ENCODE peak calls at places on chromosomes 5 and 9, in six cellular contexts. S, O, D, C, G and P are unnamed samples.

GRCh38 chr9:125296843-125297372 is 35.3 kb downstream of the GAPVD1 start:
- DNase-seq in S (peak), O (no peak), D (no peak), C (no peak), G (no peak), P (no peak)

GRCh38 chr9:90285946-90286345 is 356.7 kb downstream of the DIRAS2 start:
- DNase-seq in S (no peak), O (no peak), D (no peak), C (no peak), G (no peak), P (no peak)

GRCh38 chr9:129624947-129625346 is 1.0 kb upstream of the NTMT1 start:
- DNase-seq in S (peak), O (no peak), D (peak), C (no peak), G (no peak), P (peak)

GRCh38 chr9:86353591-86354047 is 591 bp downstream of the TUT7 start:
- DNase-seq in S (peak), O (no peak), D (peak), C (no peak), G (no peak), P (no peak)

GRCh38 chr9:134554750-134555655 is 86.6 kb upstream of the COL5A1 start:
- DNase-seq in S (no peak), O (peak), D (peak), C (no peak), G (no peak), P (no peak)

GRCh38 chr9:892123-892522 is 50.6 kb downstream of the DMRT1 start:
- DNase-seq in S (no peak), O (no peak), D (no peak), C (no peak), G (no peak), P (no peak)

GRCh38 chr9:129336130-129336528 is 158.1 kb upstream of the IER5L start:
- DNase-seq in S (peak), O (no peak), D (peak), C (no peak), G (no peak), P (peak)

GRCh38 chr9:125061391-125061790 is 81.9 kb downstream of the SCAI start:
- DNase-seq in S (no peak), O (no peak), D (no peak), C (no peak), G (no peak), P (no peak)

GRCh38 chr5:96876292-96876850 is at the start of gene ERAP2:
- DNase-seq in S (peak), O (no peak), D (peak), C (no peak), G (peak), P (peak)

GRCh38 chr5:172703952-172704351 is 62.9 kb downstream of the NEURL1B start:
- DNase-seq in S (no peak), O (no peak), D (no peak), C (no peak), G (no peak), P (no peak)

GRCh38 chr9:27528278-27528885 is 1.2 kb downstream of the MOB3B start:
- DNase-seq in S (peak), O (no peak), D (peak), C (peak), G (peak), P (peak)

GRCh38 chr5:170534177-170534576 is 30.4 kb downstream of the KCNIP1 start:
- DNase-seq in S (no peak), O (no peak), D (no peak), C (no peak), G (no peak), P (peak)

GRCh38 chr9:78807286-78807685 is 510.4 kb downstream of the PSAT1 start:
- DNase-seq in S (no peak), O (no peak), D (no peak), C (no peak), G (no peak), P (no peak)

GRCh38 chr9:127162046-127162445 is 39.6 kb upstream of the ANGPTL2 start:
- DNase-seq in S (peak), O (no peak), D (no peak), C (peak), G (no peak), P (peak)

GRCh38 chr5:81757404-81757803 is 6.5 kb upstream of the SSBP2 start:
- DNase-seq in S (no peak), O (no peak), D (no peak), C (no peak), G (no peak), P (no peak)

GRCh38 chr5:154384480-154385235 is 61.1 kb upstream of the SAP30L start:
- DNase-seq in S (no peak), O (no peak), D (no peak), C (no peak), G (no peak), P (no peak)

GRCh38 chr9:93600504-93600903 is 24.1 kb downstream of the PHF2 start:
- DNase-seq in S (no peak), O (no peak), D (no peak), C (no peak), G (peak), P (no peak)

GRCh38 chr5:127820910-127821553 is 117.8 kb downstream of the CCDC192 start:
- DNase-seq in S (no peak), O (no peak), D (no peak), C (no peak), G (no peak), P (no peak)

GRCh38 chr5:172933238-172933637 is 26.0 kb upstream of the RPL26L1 start:
- DNase-seq in S (no peak), O (no peak), D (no peak), C (no peak), G (no peak), P (no peak)

GRCh38 chr5:32360906-32361305 is 48.2 kb upstream of the MTMR12 start:
- DNase-seq in S (no peak), O (no peak), D (no peak), C (no peak), G (no peak), P (no peak)

GRCh38 chr9:77943053-77943452 is 88.6 kb downstream of the GNAQ start:
- DNase-seq in S (no peak), O (no peak), D (peak), C (no peak), G (no peak), P (peak)

GRCh38 chr9:105401651-105402050 is 46.2 kb upstream of the FSD1L start:
- DNase-seq in S (peak), O (no peak), D (peak), C (no peak), G (no peak), P (no peak)

GRCh38 chr5:56693220-56693579 is 122.1 kb upstream of the MAP3K1 start:
- DNase-seq in S (no peak), O (no peak), D (no peak), C (no peak), G (no peak), P (no peak)

GRCh38 chr9:100277166-100277979 is 75.4 kb downstream of the TEX10 start:
- DNase-seq in S (peak), O (peak), D (peak), C (no peak), G (no peak), P (peak)

GRCh38 chr9:125785187-125785840 is 38.1 kb downstream of the PBX3 start:
- DNase-seq in S (no peak), O (no peak), D (no peak), C (no peak), G (no peak), P (no peak)

GRCh38 chr5:35089688-35090314 is 42.1 kb upstream of the AGXT2 start:
- DNase-seq in S (peak), O (peak), D (peak), C (peak), G (peak), P (peak)

GRCh38 chr9:81772144-81772543 is 82.8 kb upstream of the TLE1 start:
- DNase-seq in S (peak), O (no peak), D (no peak), C (no peak), G (no peak), P (no peak)

GRCh38 chr9:35374436-35374835 is 115.5 kb upstream of the RUSC2 start:
- DNase-seq in S (no peak), O (no peak), D (no peak), C (no peak), G (no peak), P (no peak)

GRCh38 chr5:54831233-54831632 is 154.2 kb downstream of the ESM1 start:
- DNase-seq in S (no peak), O (no peak), D (no peak), C (no peak), G (no peak), P (no peak)

GRCh38 chr5:102451082-102451481 is 47.7 kb downstream of the SLCO6A1 start:
- DNase-seq in S (no peak), O (no peak), D (no peak), C (no peak), G (no peak), P (no peak)

GRCh38 chr5:371811-372555 is 50.5 kb downstream of the AHRR start:
- DNase-seq in S (peak), O (no peak), D (no peak), C (no peak), G (peak), P (no peak)

GRCh38 chr9:14277202-14277601 is 36.7 kb downstream of the NFIB start:
- DNase-seq in S (peak), O (no peak), D (peak), C (no peak), G (no peak), P (peak)

GRCh38 chr5:87394407-87394806 is 18.3 kb downstream of the CCNH start:
- DNase-seq in S (peak), O (no peak), D (peak), C (no peak), G (no peak), P (peak)

GRCh38 chr5:37665889-37666288 is 174.0 kb downstream of the GDNF start:
- DNase-seq in S (no peak), O (no peak), D (peak), C (peak), G (no peak), P (no peak)

GRCh38 chr5:454936-455335 is 12.0 kb downstream of the EXOC3 start:
- DNase-seq in S (no peak), O (no peak), D (no peak), C (no peak), G (no peak), P (no peak)

GRCh38 chr9:137445930-137446431 is 4.8 kb upstream of the ENTPD8 start:
- DNase-seq in S (no peak), O (no peak), D (no peak), C (no peak), G (no peak), P (no peak)

GRCh38 chr9:137445275-137445807 is 4.2 kb upstream of the ENTPD8 start:
- DNase-seq in S (peak), O (peak), D (peak), C (peak), G (peak), P (peak)

GRCh38 chr9:137446851-137447471 is 5.8 kb upstream of the ENTPD8 start:
- DNase-seq in S (no peak), O (no peak), D (no peak), C (no peak), G (no peak), P (no peak)

GRCh38 chr9:137441935-137442321 is 771 bp upstream of the ENTPD8 start:
- DNase-seq in S (no peak), O (no peak), D (no peak), C (no peak), G (no peak), P (no peak)

DNA sequence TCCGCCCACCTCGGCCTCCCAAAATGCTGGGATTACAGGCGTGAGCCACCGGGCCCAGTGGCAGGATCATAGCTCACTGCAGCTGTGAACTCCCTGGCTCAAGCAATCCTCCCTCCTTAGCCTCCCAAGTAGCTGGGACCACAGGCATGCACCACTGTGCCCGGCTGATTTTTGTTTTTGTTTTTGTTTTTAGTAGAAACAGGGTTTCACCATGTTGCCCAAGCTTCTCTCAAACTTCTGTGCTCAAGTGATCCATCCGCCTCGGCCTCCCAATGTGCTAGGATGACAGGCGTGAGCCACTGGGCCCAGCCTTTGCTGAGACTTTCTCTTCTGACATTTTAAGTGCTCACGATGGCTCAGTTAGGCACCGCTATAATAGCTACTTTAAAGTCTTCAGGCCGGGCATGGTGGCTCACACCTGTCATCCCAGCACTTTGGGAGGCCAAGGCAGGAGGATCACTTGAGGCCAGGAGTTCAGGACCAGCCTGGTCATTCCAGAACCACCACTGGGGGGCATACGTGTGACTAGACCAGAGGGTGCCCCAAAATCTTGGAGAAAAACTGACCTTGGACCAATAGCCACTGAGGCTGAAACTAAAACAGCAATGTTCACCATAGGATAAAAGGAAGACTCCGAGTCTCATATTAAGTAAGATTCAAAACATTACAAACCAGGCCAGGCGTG is 3.1 kb upstream of the ENTPD8 start:
- DNase-seq in S (no peak), O (no peak), D (no peak), C (no peak), G (no peak), P (no peak)
- TF ChIP-seq CTCF in S (no peak), O (no peak), D (no peak), C (no peak), G (no peak), P (no peak)

DNA sequence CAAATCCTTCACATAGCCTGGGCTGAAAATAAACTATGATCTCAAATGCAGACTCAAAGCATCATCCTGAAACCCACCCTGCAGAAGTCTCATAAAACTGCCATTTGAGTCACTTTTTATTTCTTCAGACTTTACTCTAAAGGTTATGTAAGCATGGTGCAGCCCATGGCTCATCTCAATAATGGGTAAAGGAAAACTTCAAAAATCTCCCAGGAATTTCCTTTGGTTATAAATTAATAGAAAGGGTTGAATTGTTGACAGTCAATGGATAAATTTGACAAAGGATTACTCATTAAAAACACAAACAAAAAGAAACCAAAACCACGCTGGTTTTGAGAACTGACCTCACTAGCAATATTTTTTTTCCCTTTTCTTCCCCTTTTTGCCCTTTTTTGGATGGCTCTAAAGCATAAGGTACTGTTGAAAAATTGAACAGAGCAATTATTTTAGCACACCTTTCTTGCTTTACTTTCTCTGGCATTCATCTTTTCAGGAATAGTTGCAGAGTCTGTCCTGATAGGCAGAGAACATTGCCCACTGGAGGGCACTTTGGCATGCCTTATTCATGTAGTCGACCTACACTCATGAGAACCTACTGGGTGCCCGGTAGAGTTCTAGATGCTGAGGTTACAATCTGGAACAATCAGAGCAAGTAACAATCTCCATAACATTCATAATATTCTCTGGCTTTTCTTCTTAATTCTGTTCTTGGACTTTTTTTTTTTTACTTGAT is 191.4 kb downstream of the TMEM167A start:
- DNase-seq in S (peak), O (no peak), D (no peak), C (no peak), G (no peak), P (peak)
- TF ChIP-seq CTCF in S (peak), O (peak), D (no peak), C (no peak), G (peak), P (no peak)

DNA sequence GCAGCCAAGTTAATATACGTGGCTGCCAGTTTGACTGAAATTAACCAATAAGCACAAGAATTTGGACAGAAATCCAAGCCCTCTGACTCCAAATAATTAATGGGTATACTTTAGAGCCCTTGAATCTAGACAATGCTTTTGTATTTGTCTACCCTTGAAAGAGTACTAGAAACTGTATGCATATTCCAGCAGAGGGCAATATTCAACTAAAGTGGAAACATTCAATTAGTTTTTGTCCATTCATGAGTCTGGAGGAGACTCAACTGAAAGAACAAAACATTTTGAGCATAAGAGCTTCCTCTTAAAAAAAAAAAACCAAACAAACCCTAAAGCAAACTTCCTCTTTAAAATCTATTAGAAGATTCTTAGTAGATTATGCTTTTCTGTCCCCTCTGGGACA is 157.8 kb downstream of the ARHGEF28 start:
- DNase-seq in S (peak), O (no peak), D (peak), C (no peak), G (no peak), P (no peak)
- TF ChIP-seq CTCF in S (peak), O (peak), D (peak), C (no peak), G (no peak), P (peak)

GRCh38 chr5:76607353-76607871 is 15.8 kb downstream of the F2RL2 start:
- DNase-seq in S (peak), O (no peak), D (peak), C (no peak), G (no peak), P (no peak)

GRCh38 chr5:76606665-76607064 is 16.5 kb downstream of the F2RL2 start:
- DNase-seq in S (no peak), O (no peak), D (no peak), C (no peak), G (no peak), P (no peak)

GRCh38 chr5:76601470-76601869 is 21.7 kb downstream of the F2RL2 start:
- DNase-seq in S (peak), O (peak), D (peak), C (no peak), G (peak), P (peak)

GRCh38 chr5:76604838-76605237 is 18.4 kb downstream of the F2RL2 start:
- DNase-seq in S (peak), O (no peak), D (peak), C (no peak), G (no peak), P (peak)

DNA sequence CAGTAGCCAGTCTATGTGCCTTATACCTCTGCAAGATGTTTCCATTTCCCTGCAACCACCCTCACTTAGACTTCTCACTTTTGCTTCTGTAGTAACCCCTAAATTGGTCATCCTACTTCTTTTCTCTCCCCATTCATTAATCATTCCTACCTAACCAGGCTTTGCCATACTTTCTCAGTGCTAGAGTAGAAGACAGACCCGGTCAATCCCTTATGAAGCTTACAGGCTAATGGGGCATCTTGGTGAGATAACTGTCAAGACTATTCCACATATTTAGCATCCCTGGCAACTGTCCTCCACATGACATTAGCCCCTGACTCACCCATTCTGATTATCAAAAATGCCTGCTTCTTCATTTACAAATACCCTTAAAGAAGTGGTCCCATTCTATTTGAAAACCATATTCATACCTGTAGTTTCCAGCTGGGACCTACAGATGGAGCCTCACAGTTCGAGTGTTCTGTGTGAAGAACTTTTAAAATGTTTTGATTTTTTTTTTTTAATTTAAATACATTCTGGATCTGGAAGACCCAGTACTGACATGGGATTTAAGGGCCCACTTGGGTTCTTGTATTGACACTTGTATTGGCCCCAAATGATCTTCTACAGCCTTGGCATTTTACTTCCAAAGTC is 21.0 kb downstream of the F2RL2 start:
- DNase-seq in S (peak), O (no peak), D (peak), C (no peak), G (no peak), P (no peak)
- TF ChIP-seq CTCF in S (peak), O (peak), D (peak), C (no peak), G (no peak), P (no peak)